ENCODE peak calls at places on chromosomes 4 and X, in five cellular contexts. One of them, this sample, is unnamed.

GRCh38 chr4:3387943-3388348 is 53.8 kb upstream of the HGFAC start:
- DNase-seq in mesothelial cell of epicardium: no peak
- DNase-seq in MM.1S: no peak
- DNase-seq in neural crest cell: no peak
- DNase-seq in A549: no peak
- DNase-seq in this sample: no peak

GRCh38 chrX:30713061-30713525 is 59.9 kb downstream of the GK start:
- DNase-seq in mesothelial cell of epicardium: peak
- DNase-seq in MM.1S: peak
- DNase-seq in neural crest cell: peak
- DNase-seq in A549: peak
- DNase-seq in this sample: peak

GRCh38 chr4:184955116-184955515 is 63.2 kb upstream of the HELT start:
- DNase-seq in mesothelial cell of epicardium: no peak
- DNase-seq in MM.1S: no peak
- DNase-seq in neural crest cell: no peak
- DNase-seq in A549: no peak
- DNase-seq in this sample: no peak

GRCh38 chr4:128823025-128823661 is 13.6 kb downstream of the JADE1 start:
- DNase-seq in mesothelial cell of epicardium: no peak
- DNase-seq in MM.1S: no peak
- DNase-seq in neural crest cell: no peak
- DNase-seq in A549: peak
- DNase-seq in this sample: no peak

GRCh38 chrX:9495496-9495895 is 30.6 kb downstream of the TBL1X start:
- DNase-seq in mesothelial cell of epicardium: no peak
- DNase-seq in MM.1S: no peak
- DNase-seq in neural crest cell: no peak
- DNase-seq in A549: no peak
- DNase-seq in this sample: no peak

GRCh38 chrX:55159556-55159955 is 60.6 kb upstream of the PAGE5 start:
- DNase-seq in mesothelial cell of epicardium: no peak
- DNase-seq in MM.1S: no peak
- DNase-seq in neural crest cell: no peak
- DNase-seq in A549: no peak
- DNase-seq in this sample: no peak

GRCh38 chr4:6345096-6345830 is 75.6 kb downstream of the WFS1 start:
- DNase-seq in mesothelial cell of epicardium: no peak
- DNase-seq in MM.1S: no peak
- DNase-seq in neural crest cell: no peak
- DNase-seq in A549: no peak
- DNase-seq in this sample: no peak

GRCh38 chr4:91113130-91113706 is 986.0 kb downstream of the CCSER1 start:
- DNase-seq in mesothelial cell of epicardium: no peak
- DNase-seq in MM.1S: peak
- DNase-seq in neural crest cell: no peak
- DNase-seq in A549: peak
- DNase-seq in this sample: peak

GRCh38 chrX:1289535-1289934 is 20.9 kb downstream of the CSF2RA start:
- DNase-seq in mesothelial cell of epicardium: no peak
- DNase-seq in MM.1S: no peak
- DNase-seq in neural crest cell: no peak
- DNase-seq in A549: no peak
- DNase-seq in this sample: no peak

GRCh38 chr4:139892973-139893736 is 227.5 kb downstream of the MGST2 start:
- DNase-seq in mesothelial cell of epicardium: no peak
- DNase-seq in MM.1S: no peak
- DNase-seq in neural crest cell: no peak
- DNase-seq in A549: no peak
- DNase-seq in this sample: no peak

GRCh38 chrX:84339507-84340364 is 151.7 kb upstream of the RPS6KA6 start:
- DNase-seq in mesothelial cell of epicardium: no peak
- DNase-seq in MM.1S: peak
- DNase-seq in neural crest cell: no peak
- DNase-seq in A549: peak
- DNase-seq in this sample: no peak

GRCh38 chrX:47093248-47093647 is 15.0 kb downstream of the RGN start:
- DNase-seq in mesothelial cell of epicardium: no peak
- DNase-seq in MM.1S: peak
- DNase-seq in neural crest cell: no peak
- DNase-seq in A549: peak
- DNase-seq in this sample: no peak

GRCh38 chrX:44016906-44017305 is 43.7 kb upstream of the NDP start:
- DNase-seq in mesothelial cell of epicardium: no peak
- DNase-seq in MM.1S: no peak
- DNase-seq in neural crest cell: no peak
- DNase-seq in A549: no peak
- DNase-seq in this sample: no peak

GRCh38 chr4:18676136-18676922 is 654.8 kb upstream of the LCORL start:
- DNase-seq in mesothelial cell of epicardium: no peak
- DNase-seq in MM.1S: no peak
- DNase-seq in neural crest cell: no peak
- DNase-seq in A549: no peak
- DNase-seq in this sample: no peak

GRCh38 chr4:177404342-177404741 is 37.9 kb downstream of the AGA start:
- DNase-seq in mesothelial cell of epicardium: no peak
- DNase-seq in MM.1S: no peak
- DNase-seq in neural crest cell: no peak
- DNase-seq in A549: no peak
- DNase-seq in this sample: no peak

DNA sequence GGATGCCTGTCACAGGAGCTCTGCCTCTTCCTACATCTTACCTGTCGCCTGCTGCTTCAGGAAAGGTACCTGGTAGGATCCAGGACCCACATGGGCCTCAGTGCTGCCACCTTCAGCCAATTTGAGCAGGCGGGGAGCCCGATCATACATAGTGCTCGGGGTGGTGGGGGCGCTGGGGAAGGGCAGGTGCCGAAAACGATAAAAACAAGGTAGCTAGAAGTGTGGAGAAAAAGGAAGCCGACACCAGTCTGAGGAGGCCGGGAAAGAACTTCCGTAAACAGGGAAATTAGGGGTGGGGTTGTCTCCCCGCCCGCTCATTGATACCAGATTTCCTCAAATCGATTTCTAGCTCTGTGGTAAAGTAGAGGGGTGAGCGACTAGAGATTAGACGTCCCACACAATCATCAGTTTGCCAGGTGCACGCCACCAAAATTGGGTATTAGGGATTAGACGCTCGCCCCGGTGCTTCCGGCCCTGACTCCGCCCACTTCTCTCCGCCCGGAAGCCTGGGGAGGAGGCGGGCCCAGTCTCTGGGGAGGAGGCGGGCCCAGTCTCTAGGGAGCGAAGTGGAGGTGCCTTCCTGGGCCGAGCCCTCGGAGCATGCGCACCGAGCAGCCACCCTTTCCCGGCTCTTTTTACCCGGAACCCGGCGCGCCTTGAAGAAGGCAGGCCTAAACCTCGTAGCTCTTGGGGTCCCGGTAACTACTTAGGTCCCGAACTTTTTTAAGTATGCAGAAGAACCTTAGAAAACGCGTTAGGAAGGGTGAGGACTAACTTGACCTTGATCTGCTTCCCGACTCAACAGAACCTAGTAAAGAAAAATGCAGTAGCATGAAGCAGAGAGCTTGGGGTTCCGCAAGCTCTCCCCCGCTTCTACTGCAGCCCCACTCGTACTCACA is at the start of gene STPG2:
- DNase-seq in mesothelial cell of epicardium: peak
- DNase-seq in MM.1S: peak
- DNase-seq in neural crest cell: peak
- DNase-seq in A549: peak
- DNase-seq in this sample: peak
- TF ChIP-seq CTCF in mesothelial cell of epicardium: no peak
- TF ChIP-seq CTCF in MM.1S: peak
- TF ChIP-seq CTCF in neural crest cell: peak
- TF ChIP-seq CTCF in A549: peak
- TF ChIP-seq CTCF in this sample: peak

DNA sequence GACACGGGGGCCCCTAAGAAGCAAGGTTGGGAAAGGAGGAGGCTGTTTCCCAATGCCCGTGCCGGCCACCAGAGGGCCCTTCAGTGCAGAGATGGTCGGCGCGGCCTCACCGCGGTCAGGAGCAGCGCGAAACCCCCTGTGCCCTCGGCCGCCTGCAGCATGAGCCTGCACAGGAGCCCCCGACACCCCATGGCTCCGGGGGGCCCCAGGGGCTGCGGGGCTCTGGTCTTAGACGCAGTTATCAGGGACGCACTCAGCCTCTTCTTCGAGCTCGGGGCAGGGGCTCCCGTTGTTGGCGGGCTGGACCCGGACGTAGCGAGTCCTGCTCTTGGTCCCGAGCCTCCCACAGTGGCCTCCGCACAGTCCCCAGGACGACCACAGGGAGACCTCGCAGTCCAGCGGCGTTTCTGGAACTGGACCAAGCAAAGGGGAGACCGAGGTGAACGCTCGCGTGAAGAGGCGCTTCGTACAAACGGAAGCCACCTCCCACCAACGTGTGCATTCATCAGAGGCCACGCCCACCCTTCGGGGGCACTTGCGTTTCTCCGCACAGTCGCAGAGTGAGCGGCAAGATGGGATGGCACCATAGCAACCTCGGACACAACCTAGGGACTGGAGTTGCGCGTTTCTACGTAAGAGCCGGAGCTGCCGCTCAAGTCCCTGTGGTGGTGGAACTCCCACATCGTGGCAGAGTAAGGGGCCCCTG is 5.0 kb downstream of the SPON2 start:
- DNase-seq in mesothelial cell of epicardium: peak
- DNase-seq in MM.1S: peak
- DNase-seq in neural crest cell: peak
- DNase-seq in A549: peak
- DNase-seq in this sample: peak
- TF ChIP-seq CTCF in mesothelial cell of epicardium: peak
- TF ChIP-seq CTCF in MM.1S: peak
- TF ChIP-seq CTCF in neural crest cell: peak
- TF ChIP-seq CTCF in A549: peak
- TF ChIP-seq CTCF in this sample: peak

GRCh38 chr4:141255016-141255415 is 34.3 kb downstream of the ZNF330 start:
- DNase-seq in mesothelial cell of epicardium: no peak
- DNase-seq in MM.1S: no peak
- DNase-seq in neural crest cell: no peak
- DNase-seq in A549: no peak
- DNase-seq in this sample: no peak

GRCh38 chr4:141258558-141258957 is 37.9 kb downstream of the ZNF330 start:
- DNase-seq in mesothelial cell of epicardium: no peak
- DNase-seq in MM.1S: no peak
- DNase-seq in neural crest cell: no peak
- DNase-seq in A549: no peak
- DNase-seq in this sample: no peak

DNA sequence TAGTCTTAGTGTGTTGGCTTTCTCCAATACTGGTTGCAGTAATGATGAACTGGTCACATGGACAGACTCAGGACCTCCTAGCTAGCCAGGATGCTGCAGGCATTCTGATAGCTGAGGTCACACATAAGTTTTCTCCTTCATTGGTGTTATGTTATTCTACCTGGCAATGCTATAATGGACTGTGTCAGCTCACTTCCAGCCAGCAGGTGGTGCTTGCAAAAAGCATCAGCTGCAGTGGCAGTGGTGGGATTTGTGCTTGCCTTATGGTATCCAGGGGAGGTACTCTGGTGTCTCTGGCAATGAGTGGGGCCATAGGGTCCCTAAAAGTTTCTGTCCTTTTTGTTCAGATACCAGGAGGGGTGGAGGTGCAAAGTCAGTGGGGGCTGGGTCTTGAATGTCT is 33.6 kb downstream of the ZNF330 start:
- DNase-seq in mesothelial cell of epicardium: no peak
- DNase-seq in MM.1S: no peak
- DNase-seq in neural crest cell: no peak
- DNase-seq in A549: no peak
- DNase-seq in this sample: no peak
- TF ChIP-seq CTCF in mesothelial cell of epicardium: no peak
- TF ChIP-seq CTCF in MM.1S: peak
- TF ChIP-seq CTCF in neural crest cell: no peak
- TF ChIP-seq CTCF in A549: no peak
- TF ChIP-seq CTCF in this sample: no peak

DNA sequence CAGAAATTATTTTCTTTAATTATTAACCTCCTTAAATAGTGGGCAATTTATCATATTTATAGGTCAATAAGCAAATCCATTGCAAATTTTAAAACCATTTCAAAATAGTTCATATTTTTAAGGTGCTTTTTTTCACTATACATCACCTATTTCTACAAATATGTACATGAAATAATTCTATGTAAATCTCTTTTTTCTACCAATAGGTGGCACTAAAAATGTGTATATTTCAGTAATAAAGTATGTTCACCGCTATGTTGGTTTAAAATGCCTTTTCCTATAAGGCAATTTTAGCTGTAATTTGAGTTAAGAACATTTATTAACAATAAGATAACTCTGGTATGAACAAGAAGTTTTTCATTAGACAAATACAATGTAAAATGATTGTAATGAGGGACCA is 672.2 kb downstream of the KCTD8 start:
- DNase-seq in mesothelial cell of epicardium: no peak
- DNase-seq in MM.1S: peak
- DNase-seq in neural crest cell: no peak
- DNase-seq in A549: peak
- DNase-seq in this sample: peak
- TF ChIP-seq CTCF in mesothelial cell of epicardium: peak
- TF ChIP-seq CTCF in MM.1S: peak
- TF ChIP-seq CTCF in neural crest cell: peak
- TF ChIP-seq CTCF in A549: peak
- TF ChIP-seq CTCF in this sample: peak

GRCh38 chrX:132491191-132491590 is 2.4 kb upstream of the MBNL3 start:
- DNase-seq in mesothelial cell of epicardium: no peak
- DNase-seq in MM.1S: peak
- DNase-seq in neural crest cell: no peak
- DNase-seq in A549: no peak
- DNase-seq in this sample: no peak
- TF ChIP-seq CTCF in mesothelial cell of epicardium: no peak
- TF ChIP-seq CTCF in MM.1S: peak
- TF ChIP-seq CTCF in neural crest cell: peak
- TF ChIP-seq CTCF in A549: no peak
- TF ChIP-seq CTCF in this sample: no peak